ENCODE peak calls at places on chromosomes 4 and X, in eight cellular contexts. J, H, F, B, Y, W, L and U are unnamed samples.

GRCh38 chrX:44918722-44919121 is 45.7 kb downstream of the KDM6A start:
- DNase-seq in F (no peak), J (no peak), Y (no peak), W (no peak), L (peak; percentile 12), H (no peak), B (no peak), U (no peak)

GRCh38 chr4:120304801-120305200 is 238.2 kb upstream of the MAD2L1 start:
- DNase-seq in H (no peak), W (no peak), B (no peak), L (no peak), J (no peak), Y (no peak), F (no peak), U (no peak)

GRCh38 chr4:146890301-146890700 is 55.4 kb downstream of the TTC29 start:
- DNase-seq in B (no peak), F (no peak), Y (no peak), L (no peak), J (no peak), W (no peak), H (no peak), U (no peak)

GRCh38 chr4:176566769-176567168 is 226.0 kb downstream of the VEGFC start:
- DNase-seq in B (no peak), W (no peak), L (peak; percentile 38), J (peak; percentile 41), H (no peak), F (no peak), Y (no peak), U (no peak)

GRCh38 chrX:74133156-74133796 is 170.7 kb upstream of the ZCCHC13 start:
- DNase-seq in H (peak; percentile 10), J (peak; percentile 39), Y (no peak), F (peak; percentile 13), L (peak; percentile 76), B (no peak), W (no peak), U (no peak)

GRCh38 chr4:146981651-146982050 is 36.0 kb upstream of the TTC29 start:
- DNase-seq in F (no peak), B (no peak), L (no peak), Y (no peak), H (no peak), W (no peak), J (no peak), U (no peak)

GRCh38 chr4:130563185-130563890 is 1467.4 kb downstream of the C4orf33 start:
- DNase-seq in W (peak; percentile 20), Y (no peak), F (peak; percentile 20), L (peak; percentile 49), J (peak; percentile 73), B (peak; percentile 79), H (no peak), U (peak; percentile 53)

GRCh38 chrX:138710311-138710791 is 1.2 kb downstream of the FGF13 start:
- DNase-seq in L (no peak), H (no peak), W (peak; percentile 5), J (no peak), F (no peak), Y (no peak), B (no peak), U (peak; percentile 9)

GRCh38 chrX:132576945-132577344 is 88.1 kb upstream of the MBNL3 start:
- DNase-seq in H (no peak), Y (no peak), J (no peak), B (no peak), F (no peak), W (no peak), L (no peak), U (no peak)

GRCh38 chr4:159042097-159042605 is 60.7 kb upstream of the RAPGEF2 start:
- DNase-seq in L (no peak), W (no peak), H (no peak), F (peak; percentile 52), J (peak; percentile 44), Y (no peak), B (no peak), U (no peak)

GRCh38 chr4:169039271-169039954 is 29.4 kb upstream of the CBR4 start:
- DNase-seq in B (no peak), W (no peak), J (no peak), L (no peak), Y (no peak), H (no peak), F (no peak), U (no peak)

GRCh38 chrX:150635952-150636351 is 57.2 kb upstream of the MTMR1 start:
- DNase-seq in F (no peak), L (peak; percentile 76), B (no peak), J (peak; percentile 24), H (no peak), W (no peak), Y (no peak), U (no peak)

GRCh38 chr4:8547912-8548730 is 32.1 kb upstream of the GPR78 start:
- DNase-seq in B (no peak), L (peak; percentile 77), H (no peak), W (no peak), Y (no peak), J (no peak), F (no peak), U (no peak)

GRCh38 chrX:48663241-48663640 is 20.4 kb upstream of the WAS start:
- DNase-seq in H (no peak), L (no peak), B (no peak), F (no peak), J (no peak), Y (no peak), W (no peak), U (no peak)

GRCh38 chrX:120790118-120790517 is 85.5 kb downstream of the CT47B1 start:
- DNase-seq in B (no peak), F (peak; percentile 40), W (no peak), H (peak; percentile 11), L (peak; percentile 86), Y (no peak), J (peak; percentile 71), U (no peak)

GRCh38 chr4:133151301-133151680 is 2.2 kb downstream of the PCDH10 start:
- DNase-seq in J (peak; percentile 59), B (peak; percentile 66), Y (no peak), H (no peak), W (no peak), F (no peak), L (no peak), U (peak; percentile 39)

GRCh38 chr4:5200546-5200945 is 149.3 kb downstream of the STK32B start:
- DNase-seq in F (no peak), Y (no peak), B (no peak), J (no peak), W (no peak), L (no peak), H (no peak), U (no peak)

GRCh38 chr4:118344801-118345200 is 8.0 kb downstream of the PRSS12 start:
- DNase-seq in W (no peak), L (no peak), B (no peak), J (no peak), Y (no peak), F (no peak), H (no peak), U (no peak)

GRCh38 chr4:139005774-139006173 is 9.8 kb upstream of the NOCT start:
- DNase-seq in J (no peak), L (peak; percentile 24), H (no peak), B (no peak), Y (no peak), W (no peak), F (no peak), U (no peak)

GRCh38 chr4:181504846-181505374 is 738.3 kb upstream of the TENM3 start:
- DNase-seq in H (no peak), J (no peak), F (no peak), W (no peak), L (no peak), Y (no peak), B (no peak), U (no peak)

GRCh38 chr4:110183643-110184042 is 14.8 kb downstream of the ELOVL6 start:
- DNase-seq in F (no peak), J (no peak), H (no peak), B (no peak), Y (no peak), L (no peak), W (no peak), U (no peak)

GRCh38 chr4:34280131-34280530 is 1964.2 kb downstream of the ARAP2 start:
- DNase-seq in L (no peak), H (no peak), B (no peak), W (no peak), Y (no peak), F (no peak), J (no peak), U (no peak)

GRCh38 chr4:8593268-8594096 is 917 bp downstream of the CPZ start:
- DNase-seq in L (no peak), H (no peak), J (no peak), W (no peak), F (no peak), Y (no peak), B (no peak), U (no peak)

GRCh38 chrX:7132335-7133035 is 15.0 kb upstream of the STS start:
- DNase-seq in L (peak; percentile 96), W (no peak), Y (no peak), F (peak; percentile 17), H (peak; percentile 26), J (peak; percentile 71), B (peak; percentile 63), U (no peak)

GRCh38 chrX:6679550-6679949 is 144.6 kb upstream of the VCX3A start:
- DNase-seq in W (no peak), B (no peak), J (no peak), H (no peak), F (no peak), Y (no peak), L (no peak), U (no peak)

GRCh38 chr4:124641715-124642380 is 70.7 kb downstream of the ANKRD50 start:
- DNase-seq in B (no peak), L (peak; percentile 93), F (peak; percentile 9), J (peak; percentile 86), H (no peak), W (no peak), Y (no peak), U (no peak)

GRCh38 chr4:39706829-39707511 is 9.0 kb downstream of the UBE2K start:
- DNase-seq in J (no peak), B (no peak), L (no peak), F (no peak), H (no peak), Y (no peak), W (no peak), U (no peak)

GRCh38 chr4:3860061-3860912 is 94.1 kb downstream of the ADRA2C start:
- DNase-seq in Y (no peak), W (no peak), B (no peak), J (no peak), F (no peak), H (no peak), L (no peak), U (peak; percentile 46)
- H3K27me3 ChIP-seq in Y (peaks cover 19% of the 10 kb centered on the region), W (peaks cover 99% of the 10 kb centered on the region), B (no peaks in the 10 kb centered on the region), J (no peaks in the 10 kb centered on the region), F (peaks cover 47% of the 10 kb centered on the region), H (no peaks in the 10 kb centered on the region), L (peaks cover 79% of the 10 kb centered on the region), U (no peaks in the 10 kb centered on the region)

GRCh38 chr4:54332577-54332976 is 103.5 kb downstream of the PDGFRA start:
- DNase-seq in Y (no peak), J (no peak), F (no peak), L (no peak), H (no peak), B (no peak), W (no peak), U (no peak)
- H3K27ac ChIP-seq in Y (no peak overlapping the region), J (no peak overlapping the region), F (no peak overlapping the region), L (no peak overlapping the region), H (no peak overlapping the region), B (no peak overlapping the region), W (no peak overlapping the region), U (no peak overlapping the region)

GRCh38 chr4:43932448-43932847 is 516.2 kb downstream of the KCTD8 start:
- DNase-seq in W (no peak), F (no peak), B (no peak), L (no peak), Y (no peak), J (no peak), H (no peak), U (no peak)
- TF ChIP-seq CTCF in W (no peak), F (no peak), B (no peak), L (no peak), Y (no peak), J (no peak), H (no peak), U (no peak)

GRCh38 chr4:1767770-1768366 is 25.2 kb upstream of the FGFR3 start:
- DNase-seq in L (no peak), J (peak; percentile 31), F (no peak), B (peak; percentile 90), W (no peak), H (no peak), Y (peak; percentile 9), U (no peak)
- H3K27me3 ChIP-seq in L (no peaks in the 10 kb centered on the region), J (no peaks in the 10 kb centered on the region), F (peaks cover 3% of the 10 kb centered on the region), B (no peaks in the 10 kb centered on the region), W (peaks cover 39% of the 10 kb centered on the region), H (no peaks in the 10 kb centered on the region), Y (peaks cover 38% of the 10 kb centered on the region), U (peaks cover 11% of the 10 kb centered on the region)